ENCODE peak calls at places on chromosomes 4 and X, in seven cellular contexts. F is GM23338, T is hepatocyte, W is neural progenitor cell, U is MM.1S, A is PC-3, S is OCI-LY7. M is an unnamed sample.

GRCh38 chr4:110621839-110622751 is 782 bp downstream of the PITX2 start:
- DNase-seq in F (peak; percentile 66), T (no peak), W (peak; percentile 63), U (no peak), A (no peak), S (peak; percentile 36), M (no peak)

GRCh38 chr4:162456106-162456505 is 292.3 kb upstream of the FSTL5 start:
- DNase-seq in F (no peak), T (no peak), W (no peak), U (no peak), A (peak; percentile 31), S (no peak), M (no peak)

GRCh38 chr4:24172406-24172805 is 282.6 kb upstream of the PPARGC1A start:
- DNase-seq in F (no peak), T (no peak), W (peak; percentile 26), U (no peak), A (no peak), S (no peak), M (no peak)

GRCh38 chr4:185305979-185306442 is 89.7 kb downstream of the LRP2BP start:
- DNase-seq in F (peak; percentile 85), T (no peak), W (peak; percentile 92), U (no peak), A (peak; percentile 95), S (no peak), M (peak; percentile 98)

GRCh38 chr4:85127653-85128052 is 161.2 kb upstream of the WDFY3 start:
- DNase-seq in F (peak; percentile 81), T (peak; percentile 36), W (peak; percentile 88), U (peak; percentile 33), A (peak; percentile 45), S (peak; percentile 44), M (peak; percentile 61)

GRCh38 chrX:48589482-48590162 is 7.7 kb upstream of the WDR13 start:
- DNase-seq in F (no peak), T (no peak), W (no peak), U (no peak), A (no peak), S (no peak), M (no peak)

GRCh38 chr4:85587952-85588351 is 113.0 kb downstream of the ARHGAP24 start:
- DNase-seq in F (peak; percentile 2), T (no peak), W (no peak), U (no peak), A (no peak), S (no peak), M (no peak)

GRCh38 chr4:26815199-26815598 is 45.4 kb upstream of the STIM2 start:
- DNase-seq in F (no peak), T (no peak), W (no peak), U (no peak), A (no peak), S (no peak), M (no peak)

GRCh38 chrX:41722220-41722619 is 1.8 kb upstream of the GPR82 start:
- DNase-seq in F (no peak), T (no peak), W (no peak), U (no peak), A (no peak), S (no peak), M (no peak)

GRCh38 chrX:104137496-104137895 is 19.3 kb downstream of the SLC25A53 start:
- DNase-seq in F (peak; percentile 3), T (no peak), W (no peak), U (peak; percentile 8), A (peak; percentile 42), S (peak; percentile 9), M (peak; percentile 30)

GRCh38 chr4:167897116-167897515 is 195.2 kb upstream of the ANXA10 start:
- DNase-seq in F (peak; percentile 61), T (peak; percentile 31), W (peak; percentile 67), U (no peak), A (no peak), S (no peak), M (no peak)

GRCh38 chr4:156146581-156146980 is 192.9 kb upstream of the CTSO start:
- DNase-seq in F (no peak), T (no peak), W (no peak), U (no peak), A (no peak), S (no peak), M (no peak)

GRCh38 chr4:6509587-6509986 is 37.2 kb upstream of the PPP2R2C start:
- DNase-seq in F (no peak), T (no peak), W (no peak), U (no peak), A (peak; percentile 35), S (no peak), M (no peak)

GRCh38 chrX:72100824-72101351 is 30.8 kb downstream of the RTL5 start:
- DNase-seq in F (no peak), T (no peak), W (no peak), U (peak; percentile 58), A (no peak), S (no peak), M (peak; percentile 12)

GRCh38 chr4:128477540-128477939 is 189.9 kb upstream of the PGRMC2 start:
- DNase-seq in F (no peak), T (no peak), W (no peak), U (no peak), A (no peak), S (no peak), M (no peak)

GRCh38 chr4:45324381-45325111 is 598.2 kb upstream of the GNPDA2 start:
- DNase-seq in F (no peak), T (no peak), W (no peak), U (no peak), A (no peak), S (no peak), M (no peak)

GRCh38 chrX:154541896-154542722 is 4.5 kb downstream of the G6PD start:
- DNase-seq in F (no peak), T (peak; percentile 68), W (no peak), U (no peak), A (peak; percentile 96), S (no peak), M (peak; percentile 79)

GRCh38 chrX:154365052-154365600 is 9.3 kb downstream of the FLNA start:
- DNase-seq in F (no peak), T (no peak), W (no peak), U (no peak), A (no peak), S (no peak), M (no peak)

GRCh38 chr4:186204103-186204559 is 12.8 kb downstream of the CYP4V2 start:
- DNase-seq in F (peak; percentile 52), T (no peak), W (no peak), U (peak; percentile 74), A (no peak), S (no peak), M (no peak)

GRCh38 chr4:33386761-33387160 is 2666.6 kb downstream of the PCDH7 start:
- DNase-seq in F (peak; percentile 17), T (no peak), W (no peak), U (no peak), A (peak; percentile 19), S (no peak), M (peak; percentile 1)

GRCh38 chr4:138199568-138200235 is 42.4 kb downstream of the SLC7A11 start:
- DNase-seq in F (peak; percentile 31), T (peak; percentile 81), W (no peak), U (no peak), A (peak; percentile 92), S (no peak), M (peak; percentile 28)

GRCh38 chr4:74057588-74057987 is 19.1 kb upstream of the CXCL3 start:
- DNase-seq in F (no peak), T (no peak), W (no peak), U (no peak), A (no peak), S (no peak), M (no peak)

GRCh38 chr4:140223056-140223810 is 69.2 kb upstream of the MAML3 start:
- DNase-seq in F (no peak), T (no peak), W (no peak), U (no peak), A (peak; percentile 63), S (no peak), M (peak; percentile 41)

GRCh38 chrX:4935846-4936245 is 1222.4 kb upstream of the PRKX start:
- DNase-seq in F (no peak), T (no peak), W (no peak), U (no peak), A (peak; percentile 59), S (peak; percentile 32), M (no peak)

GRCh38 chr4:7156273-7157139 is 35.8 kb upstream of the SORCS2 start:
- DNase-seq in F (peak; percentile 73), T (peak; percentile 51), W (peak; percentile 73), U (no peak), A (peak; percentile 37), S (no peak), M (peak; percentile 22)

DNA sequence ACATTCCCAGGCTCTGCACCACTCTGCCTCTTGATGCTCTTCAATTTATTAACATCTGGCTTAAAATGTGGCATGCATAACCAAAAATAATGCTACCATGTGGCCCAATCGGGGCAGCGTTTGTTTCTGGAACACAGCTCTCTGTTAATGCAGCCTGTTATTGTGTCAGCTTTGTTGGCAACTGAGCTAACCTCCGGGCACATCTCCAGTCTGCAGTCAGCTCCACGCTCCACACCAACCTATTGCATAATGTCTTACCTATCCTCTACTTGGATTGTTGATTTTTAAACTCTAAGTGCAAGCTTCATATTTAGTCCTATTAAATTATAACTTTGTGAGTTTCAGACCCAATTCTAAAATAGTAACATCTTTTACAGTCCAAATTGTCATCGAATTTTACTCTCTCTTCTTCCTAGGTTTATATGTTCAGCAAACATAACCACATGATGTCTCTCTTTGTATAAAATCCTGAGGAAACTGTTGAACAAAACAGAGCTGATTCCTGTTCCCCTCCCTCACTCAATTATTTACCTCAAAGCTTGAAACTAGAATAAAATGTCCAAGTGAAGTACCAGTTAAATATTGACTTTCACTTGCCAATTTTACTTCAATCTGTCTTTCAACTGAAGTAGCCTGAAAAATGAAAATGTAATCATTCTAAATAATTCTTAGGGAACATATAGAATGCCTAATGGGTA is 92.2 kb upstream of the RAPGEF2 start:
- DNase-seq in F (no peak), T (peak; percentile 38), W (no peak), U (no peak), A (peak; percentile 68), S (no peak), M (peak; percentile 85)
- TF ChIP-seq EZH2phosphoT487 in F (no peak), T (no peak), W (no peak), U (no peak), A (no peak), S (no peak), M (no peak)

DNA sequence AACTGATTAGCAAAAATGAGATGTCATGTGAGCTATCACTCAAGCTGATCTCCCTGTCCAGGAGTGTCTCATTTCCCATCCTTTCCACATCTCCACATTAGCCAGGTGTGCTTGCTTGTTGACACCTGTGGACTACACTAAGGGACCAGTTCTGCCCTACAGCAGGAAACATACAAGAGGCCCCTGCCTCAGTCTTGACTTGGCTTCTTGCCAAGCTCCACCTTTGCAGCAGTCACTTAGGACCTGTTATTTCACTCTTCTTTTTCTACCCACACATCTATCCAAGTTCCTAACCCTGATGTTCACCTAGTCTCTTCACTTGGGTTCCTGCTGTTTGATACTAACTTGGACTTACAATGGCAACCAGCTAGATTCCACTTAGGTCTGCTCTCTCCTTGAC is 13.2 kb downstream of the FRMD7 start:
- DNase-seq in F (no peak), T (peak; percentile 16), W (no peak), U (peak; percentile 17), A (no peak), S (no peak), M (no peak)
- H3K27ac ChIP-seq in F (no peak overlapping the region), T (no peak overlapping the region), W (no peak overlapping the region), U (no peak overlapping the region), A (no peak overlapping the region), S (no peak overlapping the region), M (no peak overlapping the region)

GRCh38 chr4:122661176-122661575 is 40.3 kb upstream of the IL21 start:
- DNase-seq in F (no peak), T (no peak), W (no peak), U (no peak), A (no peak), S (no peak), M (peak; percentile 55)
- H2AFZ ChIP-seq in F (no peak overlapping the region), T (no peak overlapping the region), W (no peak overlapping the region), U (no peak overlapping the region), A (no peak overlapping the region), S (no peak overlapping the region), M (peak overlapping the region; percentile 36)

GRCh38 chr4:1061372-1061700 is 49.9 kb downstream of the FGFRL1 start:
- DNase-seq in F (no peak), T (no peak), W (no peak), U (no peak), A (no peak), S (no peak), M (no peak)
- TF ChIP-seq EZH2phosphoT487 in F (no peak), T (no peak), W (no peak), U (no peak), A (no peak), S (no peak), M (no peak)